ENCODE peak calls at places on chromosomes 6 and 20, in nine cellular contexts. One of them, this sample, is unnamed.

GRCh38 chr6:1809359-1809988 is 199.8 kb downstream of the FOXC1 start:
- DNase-seq in CD8-positive, alpha-beta T cell: no peak
- DNase-seq in progenitor cell of endocrine pancreas: no peak
- DNase-seq in HEK293T: no peak
- DNase-seq in left lung: no peak
- DNase-seq in hippocampal formation: no peak
- DNase-seq in activated naive CD8-positive, alpha-beta T cell treated with anti-CD3 and anti-CD28 coated beads, Interleukin-2, amount 10 ng/mL, durations not matched to agents 7 days and 5 days: no peak
- DNase-seq in EL: no peak
- DNase-seq in fibroblast of pulmonary artery: no peak
- DNase-seq in this sample: no peak

GRCh38 chr6:166618866-166619761 is 7.9 kb downstream of the RPS6KA2 start:
- DNase-seq in CD8-positive, alpha-beta T cell: no peak
- DNase-seq in progenitor cell of endocrine pancreas: no peak
- DNase-seq in HEK293T: no peak
- DNase-seq in left lung: no peak
- DNase-seq in hippocampal formation: no peak
- DNase-seq in activated naive CD8-positive, alpha-beta T cell treated with anti-CD3 and anti-CD28 coated beads, Interleukin-2, amount 10 ng/mL, durations not matched to agents 7 days and 5 days: no peak
- DNase-seq in EL: peak; percentile 42
- DNase-seq in fibroblast of pulmonary artery: peak; percentile 58
- DNase-seq in this sample: peak; percentile 77

GRCh38 chr20:58208944-58209343 is 19.5 kb downstream of the ANKRD60 start:
- DNase-seq in CD8-positive, alpha-beta T cell: no peak
- DNase-seq in progenitor cell of endocrine pancreas: no peak
- DNase-seq in HEK293T: no peak
- DNase-seq in left lung: no peak
- DNase-seq in hippocampal formation: no peak
- DNase-seq in activated naive CD8-positive, alpha-beta T cell treated with anti-CD3 and anti-CD28 coated beads, Interleukin-2, amount 10 ng/mL, durations not matched to agents 7 days and 5 days: no peak
- DNase-seq in EL: no peak
- DNase-seq in fibroblast of pulmonary artery: no peak
- DNase-seq in this sample: no peak

GRCh38 chr6:45477278-45477677 is 99.5 kb upstream of the SUPT3H start:
- DNase-seq in CD8-positive, alpha-beta T cell: no peak
- DNase-seq in progenitor cell of endocrine pancreas: no peak
- DNase-seq in HEK293T: no peak
- DNase-seq in left lung: no peak
- DNase-seq in hippocampal formation: no peak
- DNase-seq in activated naive CD8-positive, alpha-beta T cell treated with anti-CD3 and anti-CD28 coated beads, Interleukin-2, amount 10 ng/mL, durations not matched to agents 7 days and 5 days: no peak
- DNase-seq in EL: no peak
- DNase-seq in fibroblast of pulmonary artery: no peak
- DNase-seq in this sample: no peak

GRCh38 chr6:165010556-165011535 is 298.6 kb downstream of the C6orf118 start:
- DNase-seq in CD8-positive, alpha-beta T cell: no peak
- DNase-seq in progenitor cell of endocrine pancreas: no peak
- DNase-seq in HEK293T: no peak
- DNase-seq in left lung: no peak
- DNase-seq in hippocampal formation: no peak
- DNase-seq in activated naive CD8-positive, alpha-beta T cell treated with anti-CD3 and anti-CD28 coated beads, Interleukin-2, amount 10 ng/mL, durations not matched to agents 7 days and 5 days: no peak
- DNase-seq in EL: no peak
- DNase-seq in fibroblast of pulmonary artery: no peak
- DNase-seq in this sample: no peak

GRCh38 chr20:23244207-23244915 is 106.2 kb upstream of the NXT1 start:
- DNase-seq in CD8-positive, alpha-beta T cell: no peak
- DNase-seq in progenitor cell of endocrine pancreas: no peak
- DNase-seq in HEK293T: no peak
- DNase-seq in left lung: no peak
- DNase-seq in hippocampal formation: no peak
- DNase-seq in activated naive CD8-positive, alpha-beta T cell treated with anti-CD3 and anti-CD28 coated beads, Interleukin-2, amount 10 ng/mL, durations not matched to agents 7 days and 5 days: no peak
- DNase-seq in EL: peak; percentile 1
- DNase-seq in fibroblast of pulmonary artery: no peak
- DNase-seq in this sample: no peak

GRCh38 chr6:110671447-110671846 is 143.8 kb downstream of the CDK19 start:
- DNase-seq in CD8-positive, alpha-beta T cell: no peak
- DNase-seq in progenitor cell of endocrine pancreas: no peak
- DNase-seq in HEK293T: no peak
- DNase-seq in left lung: no peak
- DNase-seq in hippocampal formation: no peak
- DNase-seq in activated naive CD8-positive, alpha-beta T cell treated with anti-CD3 and anti-CD28 coated beads, Interleukin-2, amount 10 ng/mL, durations not matched to agents 7 days and 5 days: no peak
- DNase-seq in EL: no peak
- DNase-seq in fibroblast of pulmonary artery: no peak
- DNase-seq in this sample: no peak

GRCh38 chr20:6863798-6864201 is 96.3 kb downstream of the BMP2 start:
- DNase-seq in CD8-positive, alpha-beta T cell: no peak
- DNase-seq in progenitor cell of endocrine pancreas: no peak
- DNase-seq in HEK293T: no peak
- DNase-seq in left lung: no peak
- DNase-seq in hippocampal formation: no peak
- DNase-seq in activated naive CD8-positive, alpha-beta T cell treated with anti-CD3 and anti-CD28 coated beads, Interleukin-2, amount 10 ng/mL, durations not matched to agents 7 days and 5 days: no peak
- DNase-seq in EL: no peak
- DNase-seq in fibroblast of pulmonary artery: no peak
- DNase-seq in this sample: no peak

GRCh38 chr20:19628570-19629134 is 129.4 kb upstream of the RIN2 start:
- DNase-seq in CD8-positive, alpha-beta T cell: no peak
- DNase-seq in progenitor cell of endocrine pancreas: peak; percentile 59
- DNase-seq in HEK293T: peak; percentile 65
- DNase-seq in left lung: no peak
- DNase-seq in hippocampal formation: no peak
- DNase-seq in activated naive CD8-positive, alpha-beta T cell treated with anti-CD3 and anti-CD28 coated beads, Interleukin-2, amount 10 ng/mL, durations not matched to agents 7 days and 5 days: no peak
- DNase-seq in EL: peak; percentile 61
- DNase-seq in fibroblast of pulmonary artery: peak; percentile 80
- DNase-seq in this sample: peak; percentile 65

GRCh38 chr6:36268478-36269248 is 1.2 kb upstream of the PNPLA1 start:
- DNase-seq in CD8-positive, alpha-beta T cell: no peak
- DNase-seq in progenitor cell of endocrine pancreas: no peak
- DNase-seq in HEK293T: no peak
- DNase-seq in left lung: peak; percentile 65
- DNase-seq in hippocampal formation: no peak
- DNase-seq in activated naive CD8-positive, alpha-beta T cell treated with anti-CD3 and anti-CD28 coated beads, Interleukin-2, amount 10 ng/mL, durations not matched to agents 7 days and 5 days: no peak
- DNase-seq in EL: no peak
- DNase-seq in fibroblast of pulmonary artery: peak; percentile 44
- DNase-seq in this sample: no peak

GRCh38 chr20:33947709-33948295 is 45.9 kb upstream of the RALY start:
- DNase-seq in CD8-positive, alpha-beta T cell: no peak
- DNase-seq in progenitor cell of endocrine pancreas: no peak
- DNase-seq in HEK293T: peak; percentile 81
- DNase-seq in left lung: no peak
- DNase-seq in hippocampal formation: no peak
- DNase-seq in activated naive CD8-positive, alpha-beta T cell treated with anti-CD3 and anti-CD28 coated beads, Interleukin-2, amount 10 ng/mL, durations not matched to agents 7 days and 5 days: no peak
- DNase-seq in EL: peak; percentile 54
- DNase-seq in fibroblast of pulmonary artery: peak; percentile 49
- DNase-seq in this sample: peak; percentile 51

GRCh38 chr6:107578642-107579332 is 88.9 kb downstream of the SOBP start:
- DNase-seq in CD8-positive, alpha-beta T cell: no peak
- DNase-seq in progenitor cell of endocrine pancreas: no peak
- DNase-seq in HEK293T: no peak
- DNase-seq in left lung: no peak
- DNase-seq in hippocampal formation: no peak
- DNase-seq in activated naive CD8-positive, alpha-beta T cell treated with anti-CD3 and anti-CD28 coated beads, Interleukin-2, amount 10 ng/mL, durations not matched to agents 7 days and 5 days: no peak
- DNase-seq in EL: no peak
- DNase-seq in fibroblast of pulmonary artery: no peak
- DNase-seq in this sample: no peak